ENCODE peak calls at places on chromosomes 16 and 17, in nine cellular contexts. Y is uterus, G is GM12878, Z is GM23338, E is body of pancreas, N is fibroblast of lung, B is prostate gland, D is ovary, Q is esophagus squamous epithelium. S is an unnamed sample. For H3K27me3 and H3K4me1, the result is how much of the 10 kb centered on the place peaks cover.

GRCh38 chr16:48687421-48688038 is 77.5 kb upstream of the N4BP1 start:
- DNase-seq in Y (peak), D (peak), G (peak), Q (no peak), Z (peak), B (peak), E (peak), N (peak), S (peak)

GRCh38 chr16:48971571-48972071 is 310.0 kb downstream of the CBLN1 start:
- DNase-seq in G (no peak), Q (no peak), Y (peak), D (no peak), Z (no peak), E (no peak), N (peak), B (no peak), S (no peak)

GRCh38 chr16:11658896-11659708 is 9.2 kb upstream of the SNN start:
- DNase-seq in D (no peak), B (no peak), N (peak), E (no peak), Z (peak), Y (no peak), Q (no peak), G (no peak), S (no peak)

GRCh38 chr17:75323043-75323591 is 33.9 kb upstream of the SLC25A19 start:
- DNase-seq in Q (no peak), E (peak), Z (peak), G (no peak), B (peak), D (peak), Y (peak), N (peak), S (peak)

GRCh38 chr16:27561216-27561615 is 11.3 kb downstream of the KATNIP start:
- DNase-seq in D (no peak), Q (no peak), Z (peak), G (no peak), E (no peak), B (no peak), N (no peak), Y (no peak), S (no peak)

GRCh38 chr17:68482576-68483001 is 25.3 kb upstream of the WIPI1 start:
- DNase-seq in B (no peak), N (no peak), Y (no peak), G (no peak), E (no peak), D (no peak), Z (no peak), Q (no peak), S (no peak)

GRCh38 chr17:56510554-56511342 is 82.8 kb upstream of the NOG start:
- DNase-seq in N (no peak), E (no peak), Q (no peak), Y (no peak), B (no peak), D (no peak), G (no peak), Z (peak), S (no peak)

GRCh38 chr16:77414752-77415231 is 20.0 kb downstream of the ADAMTS18 start:
- DNase-seq in Z (no peak), G (no peak), Q (no peak), N (peak), Y (no peak), B (peak), D (no peak), E (no peak), S (no peak)

GRCh38 chr16:80285089-80285488 is 255.7 kb upstream of the DYNLRB2 start:
- DNase-seq in Q (no peak), D (no peak), N (peak), Z (no peak), G (no peak), B (no peak), E (no peak), Y (no peak), S (no peak)

GRCh38 chr16:82639666-82640336 is 13.0 kb downstream of the CDH13 start:
- DNase-seq in B (no peak), D (no peak), N (peak), Z (peak), G (no peak), E (peak), Y (peak), Q (no peak), S (peak)

GRCh38 chr17:80790021-80790765 is 201.4 kb upstream of the CHMP6 start:
- DNase-seq in N (peak), B (no peak), E (no peak), Y (no peak), Q (no peak), G (peak), D (no peak), Z (no peak), S (peak)

GRCh38 chr17:50872710-50873424 is 6.7 kb upstream of the TOB1 start:
- DNase-seq in Z (no peak), Y (no peak), Q (no peak), G (no peak), B (peak), D (no peak), E (peak), N (peak), S (peak)

GRCh38 chr17:17253445-17253844 is 16.5 kb upstream of the FLCN start:
- DNase-seq in D (no peak), E (no peak), Z (no peak), G (no peak), N (no peak), Y (no peak), B (no peak), Q (no peak), S (no peak)

GRCh38 chr17:43401293-43401692 is 2.5 kb downstream of the ARL4D start:
- DNase-seq in E (no peak), Q (no peak), B (no peak), D (no peak), Z (no peak), Y (no peak), G (no peak), N (peak), S (peak)

GRCh38 chr16:47523342-47524006 is 62.3 kb downstream of the PHKB start:
- DNase-seq in Z (peak), G (peak), N (no peak), B (no peak), Y (no peak), D (no peak), E (no peak), Q (no peak), S (no peak)

GRCh38 chr17:65389956-65390355 is 171.5 kb downstream of the AXIN2 start:
- DNase-seq in B (no peak), Y (no peak), G (no peak), D (no peak), E (no peak), Q (no peak), N (peak), Z (no peak), S (no peak)

GRCh38 chr17:42286411-42287295 is 1.6 kb upstream of the STAT5A start:
- DNase-seq in E (no peak), Y (peak), D (no peak), G (no peak), N (no peak), Z (no peak), Q (no peak), B (no peak), S (peak)

GRCh38 chr17:82687375-82687861 is 11.1 kb downstream of the RAB40B start:
- DNase-seq in G (peak), Q (no peak), D (no peak), Y (no peak), E (peak), B (peak), Z (no peak), N (peak), S (peak)

GRCh38 chr17:59327136-59327878 is 4.1 kb upstream of the YPEL2 start:
- DNase-seq in D (no peak), Y (no peak), Z (no peak), B (no peak), G (no peak), N (no peak), Q (no peak), E (no peak), S (no peak)

GRCh38 chr16:19377864-19378263 is 39.8 kb upstream of the TMC5 start:
- DNase-seq in E (no peak), B (no peak), Y (no peak), D (no peak), Z (peak), Q (no peak), G (no peak), N (no peak), S (no peak)

GRCh38 chr16:53784312-53784711 is 80.4 kb downstream of the FTO start:
- DNase-seq in G (no peak), B (no peak), Z (no peak), Y (no peak), D (no peak), E (no peak), N (peak), Q (no peak), S (no peak)

GRCh38 chr17:65359016-65359415 is 202.4 kb downstream of the AXIN2 start:
- DNase-seq in Z (no peak), D (no peak), G (no peak), N (peak), E (no peak), Q (no peak), Y (no peak), B (no peak), S (no peak)

GRCh38 chr16:84716740-84717139 is 16.9 kb downstream of the USP10 start:
- DNase-seq in Q (no peak), Z (no peak), B (no peak), G (no peak), Y (no peak), D (no peak), E (no peak), N (no peak), S (no peak)

GRCh38 chr16:31201511-31202401 is 804 bp downstream of the PYCARD start:
- DNase-seq in B (no peak), E (peak), D (peak), Z (peak), Q (no peak), N (peak), Y (no peak), G (no peak), S (peak)

GRCh38 chr17:7046127-7046724 is 2.3 kb upstream of the SLC16A11 start:
- DNase-seq in Q (no peak), G (no peak), Y (no peak), D (peak), N (no peak), Z (peak), E (peak), B (peak), S (no peak)

GRCh38 chr16:27301236-27301861 is 12.4 kb upstream of the IL4R start:
- DNase-seq in B (no peak), Q (no peak), Y (no peak), N (no peak), E (no peak), Z (no peak), D (no peak), G (no peak), S (no peak)

GRCh38 chr17:29051194-29051593 is 8.3 kb downstream of the PIPOX start:
- DNase-seq in Q (no peak), N (no peak), B (no peak), Z (no peak), E (no peak), D (no peak), G (no peak), Y (no peak), S (no peak)

GRCh38 chr16:75559564-75560372 is 3.7 kb upstream of the TMEM231 start:
- DNase-seq in E (no peak), Z (peak), B (no peak), Y (no peak), N (peak), G (no peak), Q (no peak), D (no peak), S (no peak)

GRCh38 chr16:10923650-10924214 is 18.5 kb downstream of the DEXI start:
- DNase-seq in G (no peak), B (no peak), D (peak), Q (no peak), Y (no peak), N (no peak), Z (no peak), E (peak), S (peak)

GRCh38 chr16:78310990-78311561 is 211.6 kb downstream of the WWOX start:
- DNase-seq in B (no peak), Z (peak), E (no peak), Q (no peak), Y (no peak), N (peak), G (no peak), D (no peak), S (no peak)

GRCh38 chr16:48597563-48598392 is 12.2 kb downstream of the N4BP1 start:
- DNase-seq in D (no peak), Z (no peak), Y (no peak), E (no peak), G (no peak), B (no peak), N (peak), Q (no peak), S (no peak)

GRCh38 chr16:55033225-55034156 is 102.8 kb downstream of the IRX5 start:
- DNase-seq in Y (no peak), B (no peak), E (no peak), G (no peak), Q (no peak), N (no peak), Z (no peak), D (no peak), S (no peak)

GRCh38 chr17:56297142-56297541 is 143.9 kb downstream of the ANKFN1 start:
- DNase-seq in Z (no peak), E (no peak), G (no peak), N (peak), B (no peak), Y (no peak), D (no peak), Q (no peak), S (no peak)

GRCh38 chr17:63929860-63930766 is 2.0 kb downstream of the CD79B start:
- DNase-seq in B (peak), Q (no peak), E (no peak), D (no peak), G (no peak), Z (peak), N (no peak), Y (no peak), S (no peak)

DNA sequence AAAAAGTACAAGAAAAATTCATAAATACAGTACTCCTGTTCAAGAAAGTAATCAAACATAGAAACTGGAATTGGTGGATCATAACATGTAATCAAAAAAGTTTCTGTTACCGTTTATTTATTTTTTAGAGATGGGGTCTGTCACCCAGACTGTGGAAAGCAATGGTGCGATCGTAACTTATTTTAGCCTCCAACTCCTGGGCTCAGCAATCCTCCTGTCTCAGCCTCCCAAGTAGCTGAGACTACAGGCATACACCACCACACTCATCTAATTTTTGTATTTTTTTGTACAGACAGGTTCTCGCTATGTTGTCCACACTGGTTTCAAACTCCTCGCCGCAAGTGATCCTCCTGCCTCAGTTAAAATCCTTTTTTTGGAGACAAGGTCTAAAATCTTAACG is 22.5 kb downstream of the ARHGAP17 start:
- DNase-seq in G (no peak), Y (no peak), E (no peak), Z (no peak), D (no peak), N (no peak), B (no peak), Q (no peak), S (no peak)
- H3K27ac ChIP-seq in G (no peak), Y (no peak), E (no peak), Z (no peak), D (no peak), N (peak), B (no peak), Q (peak), S (peak)

DNA sequence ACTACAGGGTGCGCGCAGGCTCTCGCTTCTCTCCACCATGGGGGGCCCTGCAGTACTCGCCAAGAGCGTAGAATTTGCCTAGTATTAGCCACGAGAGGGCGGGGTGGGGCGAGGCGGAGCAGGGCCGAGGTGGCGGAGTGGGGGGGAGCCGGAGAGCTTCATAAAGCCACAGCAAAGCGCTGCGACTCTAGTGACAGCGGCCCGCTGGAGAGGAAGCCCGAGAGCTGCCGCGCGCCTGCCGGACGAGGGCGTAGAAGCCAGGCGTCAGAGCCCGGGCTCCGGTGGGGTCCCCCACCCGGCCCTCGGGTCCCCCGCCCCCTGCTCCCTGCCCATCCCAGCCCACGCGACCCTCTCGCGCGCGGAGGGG is at the start of gene TBX21:
- DNase-seq in Z (peak), D (no peak), Y (peak), E (peak), Q (peak), N (peak), G (no peak), B (peak), S (peak)
- H3K27me3 ChIP-seq in Z (half or more), D (under half), Y (under half), E (under half), Q (half or more), N (half or more), G (under half), B (under half), S (under half)

DNA sequence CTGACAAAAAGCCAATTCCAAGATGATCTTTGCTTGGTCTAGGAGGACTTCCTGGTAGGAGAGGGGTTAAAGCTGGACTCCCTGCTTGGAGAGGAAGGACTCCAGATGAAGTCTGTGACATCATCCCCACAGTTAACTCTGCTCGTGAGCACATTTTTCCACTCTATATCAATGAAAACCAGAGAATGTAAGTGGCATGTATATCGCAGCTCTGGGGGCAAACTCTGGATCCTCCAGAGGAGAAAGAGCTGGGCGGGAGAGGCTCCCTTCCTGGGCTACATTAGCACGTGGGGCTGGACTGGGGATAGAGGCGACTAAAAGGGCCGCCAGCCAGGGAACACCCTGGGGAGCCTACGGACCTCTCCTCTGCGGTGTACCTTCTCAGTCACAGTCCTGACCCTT is 34.1 kb downstream of the HIC1 start:
- DNase-seq in N (peak), Z (no peak), G (no peak), Q (no peak), B (no peak), Y (no peak), E (no peak), D (no peak), S (no peak)
- H3K4me1 ChIP-seq in N (half or more), Z (under half), G (half or more), Q (half or more), B (under half), Y (under half), E (under half), D (under half), S (under half)

GRCh38 chr16:62021295-62021694 is 14.9 kb downstream of the CDH8 start:
- DNase-seq in Y (no peak), Q (no peak), D (no peak), B (no peak), E (no peak), N (peak), G (no peak), Z (no peak), S (no peak)

GRCh38 chr16:62018301-62019060 is 17.8 kb downstream of the CDH8 start:
- DNase-seq in G (no peak), B (no peak), Z (peak), D (no peak), Y (no peak), N (no peak), Q (no peak), E (no peak), S (no peak)

GRCh38 chr16:62022688-62023087 is 13.6 kb downstream of the CDH8 start:
- DNase-seq in E (no peak), D (no peak), Q (no peak), Y (no peak), B (no peak), G (no peak), Z (peak), N (no peak), S (no peak)
- H3K27ac ChIP-seq in E (no peak), D (no peak), Q (no peak), Y (no peak), B (no peak), G (no peak), Z (no peak), N (no peak), S (no peak)

GRCh38 chr16:67254809-67255552 is 6.2 kb downstream of the SLC9A5 start:
- DNase-seq in B (no peak), E (no peak), G (no peak), Z (no peak), Q (no peak), N (no peak), Y (no peak), D (no peak), S (peak)
- H3K27me3 ChIP-seq in B (under half), E (under half), G (under half), Z (under half), Q (under half), N (under half), Y (under half), D (under half), S (under half)

GRCh38 chr17:49640556-49640955 is 37.3 kb downstream of the SPOP start:
- DNase-seq in G (no peak), D (no peak), Y (no peak), E (no peak), Q (no peak), B (no peak), Z (no peak), N (no peak), S (no peak)

GRCh38 chr17:49647256-49647585 is 30.7 kb downstream of the SPOP start:
- DNase-seq in Y (no peak), G (no peak), D (no peak), B (no peak), N (no peak), Q (no peak), E (no peak), Z (no peak), S (no peak)

GRCh38 chr17:49646391-49647255 is 31.3 kb downstream of the SPOP start:
- DNase-seq in D (no peak), E (no peak), Q (no peak), Z (no peak), B (no peak), G (peak), N (peak), Y (peak), S (no peak)

DNA sequence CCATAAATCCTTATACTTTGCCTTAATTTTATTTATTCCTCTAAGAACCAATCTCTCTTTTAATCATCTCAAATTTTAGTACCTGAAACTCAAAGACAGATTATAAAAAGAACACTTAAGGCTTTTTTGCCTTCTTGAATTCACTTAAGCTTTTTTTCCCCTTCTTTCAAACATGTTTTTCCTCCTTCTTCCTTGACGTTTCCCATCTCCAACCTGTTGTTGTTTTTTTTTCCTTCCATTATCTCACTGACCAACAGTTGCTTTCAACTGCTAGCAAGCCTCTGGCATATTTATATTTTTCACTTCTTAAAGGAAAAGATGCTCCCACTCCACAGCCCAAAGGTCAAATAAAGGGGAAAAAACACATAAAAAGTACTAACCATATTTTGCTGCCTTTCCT is 32.2 kb downstream of the SPOP start:
- DNase-seq in Q (no peak), E (no peak), Z (no peak), G (no peak), D (no peak), N (no peak), B (no peak), Y (no peak), S (no peak)
- H3K4me1 ChIP-seq in Q (half or more), E (under half), Z (under half), G (under half), D (under half), N (under half), B (under half), Y (under half), S (under half)

DNA sequence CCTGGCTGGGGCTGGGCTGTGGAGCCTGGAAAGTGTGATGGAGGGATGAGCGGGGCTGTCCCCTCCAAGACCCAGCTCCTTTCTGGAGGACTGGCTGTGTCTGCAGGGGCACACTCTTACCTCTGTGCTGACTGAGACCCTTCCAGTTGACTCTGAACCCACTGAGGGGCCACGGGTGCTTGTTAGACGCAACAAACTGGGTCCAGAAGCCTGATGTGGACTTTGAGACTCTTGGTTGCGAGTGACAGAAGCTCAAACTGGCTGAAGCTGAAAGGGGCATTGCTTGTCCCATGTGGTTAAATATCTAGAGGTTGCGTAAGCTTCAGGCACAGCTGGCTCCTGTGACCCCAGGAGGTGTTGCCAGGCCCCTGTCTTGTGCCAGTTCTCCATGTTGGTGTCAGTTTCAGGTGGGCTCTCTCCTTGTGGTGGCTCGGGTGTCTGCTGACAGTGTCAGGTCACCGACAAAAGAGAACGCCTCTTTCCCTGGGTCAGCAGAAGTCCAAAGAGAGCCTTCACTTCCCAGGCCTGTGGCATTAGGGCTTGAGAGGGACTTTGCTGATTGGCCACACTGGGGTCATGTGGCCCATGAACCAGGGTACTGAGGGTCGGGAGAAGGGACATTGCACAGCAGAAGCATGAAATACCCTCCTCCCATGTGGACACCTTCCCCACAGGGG is 16.7 kb downstream of the ADCY7 start:
- DNase-seq in E (no peak), G (no peak), B (no peak), Z (no peak), Y (no peak), N (no peak), Q (no peak), D (no peak), S (peak)
- H3K27ac ChIP-seq in E (no peak), G (peak), B (no peak), Z (no peak), Y (no peak), N (no peak), Q (peak), D (no peak), S (no peak)